ENCODE peak calls at places on chromosomes 7 and 10, in five cellular contexts. B, Y, F, E and K are unnamed samples.

GRCh38 chr10:72688208-72688651 is 3.7 kb upstream of the MCU start:
- DNase-seq in B (no peak), F (no peak), E (peak), Y (peak), K (no peak)

GRCh38 chr10:63633677-63634487 is 112.7 kb downstream of the REEP3 start:
- DNase-seq in Y (peak), B (no peak), F (no peak), E (peak), K (peak)

GRCh38 chr10:77816311-77816710 is 110.2 kb downstream of the DLG5 start:
- DNase-seq in F (no peak), Y (no peak), B (no peak), E (no peak), K (no peak)

GRCh38 chr10:132637477-132638129 is 100.0 kb downstream of the INPP5A start:
- DNase-seq in E (peak), F (peak), B (no peak), Y (peak), K (peak)

GRCh38 chr10:62527019-62527827 is 153.1 kb downstream of the ZNF365 start:
- DNase-seq in Y (no peak), B (no peak), F (peak), E (no peak), K (no peak)

GRCh38 chr10:81095238-81095637 is 557.5 kb downstream of the SH2D4B start:
- DNase-seq in E (no peak), F (no peak), B (no peak), Y (no peak), K (no peak)

GRCh38 chr7:85750454-85750949 is 563.6 kb upstream of the SEMA3D start:
- DNase-seq in Y (peak), F (no peak), B (peak), E (peak), K (peak)

GRCh38 chr10:15306881-15307280 is 64.2 kb downstream of the FAM171A1 start:
- DNase-seq in Y (no peak), B (no peak), E (no peak), F (no peak), K (no peak)

GRCh38 chr7:23893172-23893941 is 183.3 kb downstream of the STK31 start:
- DNase-seq in E (no peak), Y (no peak), B (no peak), F (no peak), K (peak)

GRCh38 chr10:113060221-113061053 is 110.4 kb downstream of the TCF7L2 start:
- DNase-seq in F (no peak), Y (peak), E (peak), B (no peak), K (no peak)

GRCh38 chr10:27558612-27559020 is 54.5 kb downstream of the RAB18 start:
- DNase-seq in F (no peak), Y (peak), B (peak), E (peak), K (peak)

GRCh38 chr7:127514499-127514898 is 70.9 kb downstream of the GCC1 start:
- DNase-seq in Y (peak), F (no peak), B (no peak), E (peak), K (peak)

DNA sequence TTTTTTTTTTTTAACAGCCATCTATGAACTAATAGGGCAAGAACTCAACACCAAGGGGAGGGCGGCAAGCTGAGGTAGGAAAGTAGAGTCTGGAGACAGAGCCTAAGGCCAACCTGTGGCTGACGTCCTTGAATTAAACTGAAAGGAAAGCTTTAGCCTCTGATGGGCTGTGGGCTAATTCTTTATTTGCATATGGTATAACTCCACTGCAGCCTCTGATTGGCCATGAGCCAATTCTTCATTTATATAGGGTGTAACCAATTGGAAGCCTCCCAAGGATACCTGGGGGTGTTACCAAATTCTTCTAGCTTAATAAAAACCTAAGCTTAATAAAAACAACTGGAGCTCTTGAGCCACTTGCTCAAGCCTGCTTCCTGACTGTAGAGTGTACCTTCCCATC is 10.3 kb downstream of the TYW1 start:
- DNase-seq in B (no peak), E (no peak), F (no peak), Y (no peak), K (no peak)
- H3K9ac ChIP-seq in B (no peak), E (no peak), F (no peak), Y (no peak), K (no peak)

GRCh38 chr10:110410329-110411046 is 87.2 kb upstream of the DUSP5 start:
- DNase-seq in B (no peak), E (peak), F (no peak), Y (peak), K (no peak)
- TF ChIP-seq TAF1 in B (no peak), E (no peak), F (no peak), Y (no peak), K (no peak)

GRCh38 chr10:110211455-110211843 is 4.0 kb downstream of the MXI1 start:
- DNase-seq in F (no peak), B (no peak), Y (no peak), E (no peak), K (no peak)
- H3K9ac ChIP-seq in F (no peak), B (peak), Y (peak), E (peak), K (peak)

DNA sequence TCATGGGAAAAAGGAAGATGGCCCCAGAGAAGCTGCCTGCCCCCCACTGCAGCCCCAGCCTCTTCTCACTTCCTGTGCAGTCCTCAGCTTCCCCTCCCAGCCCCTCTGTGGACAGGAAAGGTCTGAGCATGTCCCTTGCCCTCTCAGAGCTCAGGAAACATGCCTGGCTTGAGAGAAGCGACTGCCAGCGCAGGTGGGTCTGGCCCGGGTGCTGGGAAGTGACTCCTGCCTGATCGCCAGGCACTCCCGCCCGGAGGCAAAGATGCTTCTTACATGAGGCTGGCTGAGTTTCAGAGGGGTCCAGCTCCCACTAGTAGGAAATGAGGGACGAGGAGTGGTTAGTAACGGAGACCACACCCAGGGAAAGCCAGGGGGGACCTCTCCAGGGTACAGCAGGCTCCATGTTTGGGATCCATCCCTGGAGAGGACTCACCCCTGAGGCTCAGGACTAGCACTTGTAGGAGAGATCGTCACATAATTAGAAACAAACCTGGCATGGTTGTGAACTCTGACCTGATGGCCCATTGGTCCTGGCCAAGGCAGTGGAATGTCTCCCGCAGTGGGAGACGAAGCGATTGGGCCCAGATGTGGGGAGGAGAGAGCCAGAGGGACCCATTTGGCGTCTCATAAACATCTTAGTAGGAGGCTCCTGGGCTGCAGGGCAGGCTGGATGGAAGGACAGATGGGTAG is 12.3 kb downstream of the ELN start:
- DNase-seq in B (no peak), E (no peak), F (no peak), Y (no peak), K (no peak)
- TF ChIP-seq TAF1 in B (no peak), E (no peak), F (no peak), Y (no peak), K (no peak)

DNA sequence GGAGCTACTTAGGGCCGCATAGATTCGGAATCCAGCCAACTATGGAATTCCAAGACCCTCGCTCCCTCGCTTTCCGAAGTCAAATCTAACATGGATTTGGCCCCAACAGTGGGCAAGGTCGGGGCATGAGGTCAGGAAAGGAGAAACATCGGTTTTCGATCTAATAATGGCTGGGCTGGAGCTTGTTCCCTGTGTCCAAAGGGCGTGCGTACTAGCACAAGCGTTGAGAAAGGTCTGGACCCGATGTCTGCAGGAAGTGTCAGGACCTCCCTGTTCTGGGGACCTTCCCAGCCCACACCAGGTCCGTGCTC is 5.0 kb downstream of the FEZF1 start:
- DNase-seq in B (no peak), E (no peak), F (no peak), Y (no peak), K (no peak)
- H3K9ac ChIP-seq in B (peak), E (no peak), F (no peak), Y (no peak), K (no peak)